ENCODE peak calls at places on chromosomes 13 and 19, in ten cellular contexts. One of them, this sample, is unnamed.

GRCh38 chr13:42703740-42704139 is 77.6 kb upstream of the FAM216B start:
- DNase-seq in AG10803: no peak
- DNase-seq in tibial artery: no peak
- DNase-seq in psoas muscle: no peak
- DNase-seq in cardiac fibroblast: no peak
- DNase-seq in SK-N-SH: no peak
- DNase-seq in breast epithelium: no peak
- DNase-seq in cardiac muscle cell: no peak
- DNase-seq in BJ: no peak
- DNase-seq in heart right ventricle: no peak
- DNase-seq in this sample: no peak

GRCh38 chr13:110702591-110703526 is 3.1 kb downstream of the CARS2 start:
- DNase-seq in breast epithelium: no peak
- DNase-seq in cardiac muscle cell: peak; percentile 15
- DNase-seq in cardiac fibroblast: no peak
- DNase-seq in tibial artery: no peak
- DNase-seq in AG10803: no peak
- DNase-seq in SK-N-SH: peak; percentile 35
- DNase-seq in BJ: no peak
- DNase-seq in psoas muscle: peak; percentile 39
- DNase-seq in heart right ventricle: no peak
- DNase-seq in this sample: no peak

GRCh38 chr13:56752630-56753029 is 388.1 kb upstream of the PRR20A start:
- DNase-seq in SK-N-SH: no peak
- DNase-seq in cardiac muscle cell: peak; percentile 8
- DNase-seq in tibial artery: no peak
- DNase-seq in BJ: no peak
- DNase-seq in cardiac fibroblast: no peak
- DNase-seq in heart right ventricle: no peak
- DNase-seq in AG10803: no peak
- DNase-seq in breast epithelium: no peak
- DNase-seq in psoas muscle: no peak
- DNase-seq in this sample: no peak

GRCh38 chr13:47033216-47033615 is 136.4 kb upstream of the HTR2A start:
- DNase-seq in AG10803: peak; percentile 48
- DNase-seq in breast epithelium: no peak
- DNase-seq in tibial artery: no peak
- DNase-seq in cardiac muscle cell: no peak
- DNase-seq in SK-N-SH: no peak
- DNase-seq in BJ: no peak
- DNase-seq in cardiac fibroblast: peak; percentile 46
- DNase-seq in psoas muscle: no peak
- DNase-seq in heart right ventricle: no peak
- DNase-seq in this sample: peak; percentile 7

GRCh38 chr19:45507864-45508680 is 793 bp downstream of the VASP start:
- DNase-seq in SK-N-SH: no peak
- DNase-seq in cardiac fibroblast: no peak
- DNase-seq in breast epithelium: peak; percentile 62
- DNase-seq in BJ: no peak
- DNase-seq in AG10803: no peak
- DNase-seq in heart right ventricle: peak; percentile 52
- DNase-seq in cardiac muscle cell: no peak
- DNase-seq in tibial artery: peak; percentile 82
- DNase-seq in psoas muscle: peak; percentile 50
- DNase-seq in this sample: no peak

GRCh38 chr13:74443623-74444022 is 309.4 kb upstream of the KLF12 start:
- DNase-seq in breast epithelium: no peak
- DNase-seq in AG10803: peak; percentile 84
- DNase-seq in SK-N-SH: no peak
- DNase-seq in cardiac fibroblast: peak; percentile 84
- DNase-seq in BJ: peak; percentile 47
- DNase-seq in tibial artery: no peak
- DNase-seq in cardiac muscle cell: no peak
- DNase-seq in psoas muscle: no peak
- DNase-seq in heart right ventricle: no peak
- DNase-seq in this sample: peak; percentile 18

GRCh38 chr19:15283141-15283885 is 49.0 kb downstream of the BRD4 start:
- DNase-seq in psoas muscle: peak; percentile 82
- DNase-seq in SK-N-SH: no peak
- DNase-seq in cardiac muscle cell: peak; percentile 19
- DNase-seq in AG10803: peak; percentile 92
- DNase-seq in cardiac fibroblast: peak; percentile 55
- DNase-seq in BJ: no peak
- DNase-seq in breast epithelium: no peak
- DNase-seq in heart right ventricle: no peak
- DNase-seq in tibial artery: peak; percentile 77
- DNase-seq in this sample: no peak

GRCh38 chr19:50515168-50515561 is 1.5 kb upstream of the ASPDH start:
- DNase-seq in SK-N-SH: no peak
- DNase-seq in cardiac fibroblast: no peak
- DNase-seq in cardiac muscle cell: no peak
- DNase-seq in tibial artery: no peak
- DNase-seq in AG10803: no peak
- DNase-seq in psoas muscle: no peak
- DNase-seq in BJ: no peak
- DNase-seq in breast epithelium: no peak
- DNase-seq in heart right ventricle: no peak
- DNase-seq in this sample: no peak

GRCh38 chr13:99870541-99870940 is 101.0 kb downstream of the ZIC5 start:
- DNase-seq in heart right ventricle: no peak
- DNase-seq in cardiac fibroblast: no peak
- DNase-seq in tibial artery: no peak
- DNase-seq in BJ: no peak
- DNase-seq in breast epithelium: no peak
- DNase-seq in cardiac muscle cell: no peak
- DNase-seq in AG10803: no peak
- DNase-seq in SK-N-SH: no peak
- DNase-seq in psoas muscle: no peak
- DNase-seq in this sample: no peak

GRCh38 chr13:45446181-45446580 is 18.6 kb upstream of the COG3 start:
- DNase-seq in SK-N-SH: no peak
- DNase-seq in breast epithelium: no peak
- DNase-seq in psoas muscle: no peak
- DNase-seq in heart right ventricle: no peak
- DNase-seq in tibial artery: no peak
- DNase-seq in cardiac fibroblast: peak; percentile 12
- DNase-seq in cardiac muscle cell: no peak
- DNase-seq in BJ: peak; percentile 46
- DNase-seq in AG10803: peak; percentile 75
- DNase-seq in this sample: no peak

GRCh38 chr13:99425485-99426341 is 75.6 kb upstream of the TM9SF2 start:
- DNase-seq in psoas muscle: no peak
- DNase-seq in BJ: no peak
- DNase-seq in heart right ventricle: no peak
- DNase-seq in breast epithelium: no peak
- DNase-seq in tibial artery: no peak
- DNase-seq in cardiac muscle cell: peak; percentile 46
- DNase-seq in SK-N-SH: no peak
- DNase-seq in cardiac fibroblast: no peak
- DNase-seq in AG10803: no peak
- DNase-seq in this sample: no peak

GRCh38 chr19:843180-843835 is 2.5 kb downstream of the PRTN3 start:
- DNase-seq in SK-N-SH: peak; percentile 66
- DNase-seq in tibial artery: no peak
- DNase-seq in heart right ventricle: peak; percentile 51
- DNase-seq in cardiac muscle cell: peak; percentile 71
- DNase-seq in BJ: no peak
- DNase-seq in psoas muscle: peak; percentile 31
- DNase-seq in AG10803: no peak
- DNase-seq in breast epithelium: no peak
- DNase-seq in cardiac fibroblast: no peak
- DNase-seq in this sample: no peak
- H3K4me3 ChIP-seq in SK-N-SH: no peak overlapping the region
- H3K4me3 ChIP-seq in tibial artery: no peak overlapping the region
- H3K4me3 ChIP-seq in heart right ventricle: no peak overlapping the region
- H3K4me3 ChIP-seq in cardiac muscle cell: peak overlapping the region; percentile 15
- H3K4me3 ChIP-seq in BJ: peak overlapping the region; percentile 21
- H3K4me3 ChIP-seq in psoas muscle: peak overlapping the region; percentile 15
- H3K4me3 ChIP-seq in AG10803: no peak overlapping the region
- H3K4me3 ChIP-seq in breast epithelium: peak overlapping the region; percentile 43
- H3K4me3 ChIP-seq in cardiac fibroblast: no peak overlapping the region
- H3K4me3 ChIP-seq in this sample: peak overlapping the region; percentile 11

GRCh38 chr19:36054733-36055686 is at the start of gene WDR62:
- DNase-seq in psoas muscle: peak; percentile 94
- DNase-seq in BJ: no peak
- DNase-seq in AG10803: peak; percentile 88
- DNase-seq in tibial artery: peak; percentile 95
- DNase-seq in cardiac fibroblast: peak; percentile 93
- DNase-seq in breast epithelium: peak; percentile 94
- DNase-seq in cardiac muscle cell: peak; percentile 96
- DNase-seq in SK-N-SH: peak; percentile 96
- DNase-seq in heart right ventricle: peak; percentile 94
- DNase-seq in this sample: no peak
- TF ChIP-seq CTCF in psoas muscle: no peak
- TF ChIP-seq CTCF in BJ: no peak
- TF ChIP-seq CTCF in AG10803: no peak
- TF ChIP-seq CTCF in tibial artery: no peak
- TF ChIP-seq CTCF in cardiac fibroblast: no peak
- TF ChIP-seq CTCF in breast epithelium: no peak
- TF ChIP-seq CTCF in cardiac muscle cell: no peak
- TF ChIP-seq CTCF in SK-N-SH: no peak
- TF ChIP-seq CTCF in heart right ventricle: no peak
- TF ChIP-seq CTCF in this sample: no peak

DNA sequence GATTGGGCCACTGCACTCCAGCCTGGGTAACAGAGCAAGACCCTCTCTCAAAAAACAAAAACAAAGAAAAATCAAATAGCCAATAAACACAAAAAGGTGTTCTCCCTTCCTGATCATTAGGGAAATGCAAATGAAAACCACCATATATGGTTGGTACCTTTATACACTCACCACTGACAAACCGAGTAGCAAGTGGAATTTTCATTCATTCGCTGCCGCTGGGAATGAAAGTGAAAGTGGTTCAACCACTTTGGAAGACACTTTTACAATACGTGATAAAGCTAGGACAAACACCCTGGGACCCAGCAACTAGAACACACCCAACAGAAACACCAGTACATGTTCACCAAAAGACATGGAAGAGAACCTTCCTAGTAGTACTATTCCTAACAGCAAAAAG is 21.0 kb downstream of the GRIK5 start:
- DNase-seq in cardiac muscle cell: no peak
- DNase-seq in SK-N-SH: no peak
- DNase-seq in heart right ventricle: no peak
- DNase-seq in breast epithelium: no peak
- DNase-seq in psoas muscle: no peak
- DNase-seq in tibial artery: no peak
- DNase-seq in BJ: no peak
- DNase-seq in cardiac fibroblast: no peak
- DNase-seq in AG10803: no peak
- DNase-seq in this sample: no peak
- H3K4me3 ChIP-seq in cardiac muscle cell: no peak overlapping the region
- H3K4me3 ChIP-seq in SK-N-SH: no peak overlapping the region
- H3K4me3 ChIP-seq in heart right ventricle: no peak overlapping the region
- H3K4me3 ChIP-seq in breast epithelium: peak overlapping the region; percentile 22
- H3K4me3 ChIP-seq in psoas muscle: no peak overlapping the region
- H3K4me3 ChIP-seq in tibial artery: no peak overlapping the region
- H3K4me3 ChIP-seq in BJ: no peak overlapping the region
- H3K4me3 ChIP-seq in cardiac fibroblast: no peak overlapping the region
- H3K4me3 ChIP-seq in AG10803: no peak overlapping the region
- H3K4me3 ChIP-seq in this sample: no peak overlapping the region

GRCh38 chr13:102197193-102197592 is 204.7 kb downstream of the FGF14 start:
- DNase-seq in SK-N-SH: no peak
- DNase-seq in heart right ventricle: no peak
- DNase-seq in AG10803: no peak
- DNase-seq in psoas muscle: no peak
- DNase-seq in BJ: no peak
- DNase-seq in breast epithelium: no peak
- DNase-seq in cardiac muscle cell: no peak
- DNase-seq in tibial artery: no peak
- DNase-seq in cardiac fibroblast: peak; percentile 4
- DNase-seq in this sample: no peak
- TF ChIP-seq CTCF in SK-N-SH: peak; percentile 46
- TF ChIP-seq CTCF in heart right ventricle: peak; percentile 22
- TF ChIP-seq CTCF in AG10803: peak; percentile 10
- TF ChIP-seq CTCF in psoas muscle: no peak
- TF ChIP-seq CTCF in BJ: no peak
- TF ChIP-seq CTCF in breast epithelium: no peak
- TF ChIP-seq CTCF in cardiac muscle cell: peak; percentile 10
- TF ChIP-seq CTCF in tibial artery: no peak
- TF ChIP-seq CTCF in cardiac fibroblast: peak; percentile 27
- TF ChIP-seq CTCF in this sample: peak; percentile 73

GRCh38 chr13:30577381-30577780 is 40.3 kb upstream of the USPL1 start:
- DNase-seq in cardiac muscle cell: no peak
- DNase-seq in cardiac fibroblast: peak; percentile 78
- DNase-seq in breast epithelium: no peak
- DNase-seq in tibial artery: no peak
- DNase-seq in psoas muscle: peak; percentile 22
- DNase-seq in heart right ventricle: no peak
- DNase-seq in BJ: peak; percentile 65
- DNase-seq in AG10803: peak; percentile 90
- DNase-seq in SK-N-SH: no peak
- DNase-seq in this sample: peak; percentile 45
- H3K4me3 ChIP-seq in cardiac muscle cell: no peak overlapping the region
- H3K4me3 ChIP-seq in cardiac fibroblast: no peak overlapping the region
- H3K4me3 ChIP-seq in breast epithelium: no peak overlapping the region
- H3K4me3 ChIP-seq in tibial artery: no peak overlapping the region
- H3K4me3 ChIP-seq in psoas muscle: no peak overlapping the region
- H3K4me3 ChIP-seq in heart right ventricle: no peak overlapping the region
- H3K4me3 ChIP-seq in BJ: no peak overlapping the region
- H3K4me3 ChIP-seq in AG10803: no peak overlapping the region
- H3K4me3 ChIP-seq in SK-N-SH: no peak overlapping the region
- H3K4me3 ChIP-seq in this sample: no peak overlapping the region

DNA sequence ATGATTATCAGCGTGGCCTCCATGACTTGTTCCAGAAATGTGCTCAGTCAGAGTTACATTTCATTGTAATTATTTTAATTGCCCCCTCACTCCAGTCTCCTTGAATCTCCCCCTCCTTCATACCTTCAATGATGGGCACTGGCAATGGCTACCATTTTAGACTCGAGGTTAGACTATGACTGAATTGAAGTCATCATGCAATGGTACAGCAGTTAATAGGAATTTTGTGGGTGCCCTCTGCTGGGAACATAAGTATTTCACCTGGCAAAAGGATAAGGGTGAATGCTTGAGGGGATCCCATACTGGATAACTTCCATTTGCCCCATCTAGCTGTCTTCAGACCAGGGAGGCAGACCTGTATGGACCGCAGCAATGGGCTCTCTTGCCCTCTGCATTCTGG is 32.2 kb upstream of the USP12 start:
- DNase-seq in BJ: no peak
- DNase-seq in SK-N-SH: no peak
- DNase-seq in AG10803: peak; percentile 12
- DNase-seq in psoas muscle: no peak
- DNase-seq in breast epithelium: no peak
- DNase-seq in cardiac fibroblast: peak; percentile 41
- DNase-seq in cardiac muscle cell: no peak
- DNase-seq in heart right ventricle: no peak
- DNase-seq in tibial artery: no peak
- DNase-seq in this sample: no peak
- TF ChIP-seq CTCF in BJ: peak; percentile 29
- TF ChIP-seq CTCF in SK-N-SH: peak; percentile 46
- TF ChIP-seq CTCF in AG10803: peak; percentile 23
- TF ChIP-seq CTCF in psoas muscle: no peak
- TF ChIP-seq CTCF in breast epithelium: no peak
- TF ChIP-seq CTCF in cardiac fibroblast: peak; percentile 23
- TF ChIP-seq CTCF in cardiac muscle cell: peak; percentile 18
- TF ChIP-seq CTCF in heart right ventricle: peak; percentile 20
- TF ChIP-seq CTCF in tibial artery: peak; percentile 6
- TF ChIP-seq CTCF in this sample: peak; percentile 42

DNA sequence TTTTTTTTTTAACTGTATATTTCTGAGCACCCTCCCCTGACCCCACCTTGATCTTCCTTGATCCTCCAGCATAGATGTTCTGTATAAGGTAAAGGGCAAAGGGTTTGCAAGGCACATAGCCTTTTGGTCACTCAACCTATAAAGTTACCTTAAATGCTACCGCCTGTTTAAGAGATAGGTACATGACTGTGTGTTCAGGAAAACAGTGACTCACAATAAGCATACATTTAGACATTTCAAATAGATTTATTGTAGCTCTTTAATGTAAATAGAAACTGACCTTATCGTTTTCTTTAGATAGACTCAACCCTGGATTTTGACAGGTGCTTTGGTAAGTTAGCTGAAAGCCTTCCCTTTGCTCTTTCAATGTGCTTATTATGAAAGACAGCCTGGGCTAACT is 15.2 kb upstream of the SLC10A2 start:
- DNase-seq in SK-N-SH: no peak
- DNase-seq in BJ: no peak
- DNase-seq in breast epithelium: no peak
- DNase-seq in heart right ventricle: no peak
- DNase-seq in cardiac muscle cell: no peak
- DNase-seq in tibial artery: no peak
- DNase-seq in psoas muscle: no peak
- DNase-seq in cardiac fibroblast: no peak
- DNase-seq in AG10803: no peak
- DNase-seq in this sample: no peak
- H3K4me3 ChIP-seq in SK-N-SH: no peak overlapping the region
- H3K4me3 ChIP-seq in BJ: no peak overlapping the region
- H3K4me3 ChIP-seq in breast epithelium: no peak overlapping the region
- H3K4me3 ChIP-seq in heart right ventricle: no peak overlapping the region
- H3K4me3 ChIP-seq in cardiac muscle cell: no peak overlapping the region
- H3K4me3 ChIP-seq in tibial artery: no peak overlapping the region
- H3K4me3 ChIP-seq in psoas muscle: no peak overlapping the region
- H3K4me3 ChIP-seq in cardiac fibroblast: no peak overlapping the region
- H3K4me3 ChIP-seq in AG10803: no peak overlapping the region
- H3K4me3 ChIP-seq in this sample: no peak overlapping the region